ENCODE peak calls at places on chromosomes 7 and 10, in five cellular contexts. M is K562, B is HepG2, Q is HCT116, Z is GM12878. F is an unnamed sample.

GRCh38 chr7:37705976-37706375 is 22.4 kb downstream of the GPR141 start:
- DNase-seq in M (no peak), B (no peak), Q (no peak), Z (no peak), F (no peak)

GRCh38 chr7:70678621-70679251 is 453.2 kb upstream of the GALNT17 start:
- DNase-seq in M (no peak), B (no peak), Q (no peak), Z (no peak), F (no peak)

GRCh38 chr10:98478430-98479222 is 31.9 kb upstream of the HPS1 start:
- DNase-seq in M (no peak), B (no peak), Q (no peak), Z (no peak), F (no peak)

GRCh38 chr7:37281368-37282092 is 167.1 kb downstream of the ELMO1 start:
- DNase-seq in M (no peak), B (no peak), Q (no peak), Z (no peak), F (no peak)

GRCh38 chr10:97891497-97892167 is 42.0 kb downstream of the GOLGA7B start:
- DNase-seq in M (no peak), B (peak), Q (no peak), Z (no peak), F (no peak)

GRCh38 chr7:16060492-16060891 is 360.8 kb downstream of the CRPPA start:
- DNase-seq in M (no peak), B (no peak), Q (no peak), Z (no peak), F (no peak)

GRCh38 chr7:101984141-101984879 is 166.9 kb downstream of the CUX1 start:
- DNase-seq in M (no peak), B (no peak), Q (no peak), Z (no peak), F (no peak)

GRCh38 chr10:119893845-119894427 is 1.4 kb downstream of the SEC23IP start:
- DNase-seq in M (no peak), B (no peak), Q (no peak), Z (no peak), F (no peak)

GRCh38 chr10:18205098-18205834 is 65.0 kb downstream of the CACNB2 start:
- DNase-seq in M (no peak), B (no peak), Q (no peak), Z (no peak), F (no peak)

GRCh38 chr7:121395494-121395960 is 581 bp downstream of the FAM3C start:
- DNase-seq in M (no peak), B (peak), Q (no peak), Z (no peak), F (no peak)

GRCh38 chr7:86911703-86912102 is 147.8 kb downstream of the ELAPOR2 start:
- DNase-seq in M (peak), B (peak), Q (no peak), Z (no peak), F (no peak)

GRCh38 chr7:32415519-32415918 is 74.7 kb downstream of the LSM5 start:
- DNase-seq in M (no peak), B (no peak), Q (no peak), Z (no peak), F (no peak)

GRCh38 chr7:96992624-96993452 is 12.5 kb upstream of the DLX6 start:
- DNase-seq in M (no peak), B (no peak), Q (no peak), Z (no peak), F (no peak)

DNA sequence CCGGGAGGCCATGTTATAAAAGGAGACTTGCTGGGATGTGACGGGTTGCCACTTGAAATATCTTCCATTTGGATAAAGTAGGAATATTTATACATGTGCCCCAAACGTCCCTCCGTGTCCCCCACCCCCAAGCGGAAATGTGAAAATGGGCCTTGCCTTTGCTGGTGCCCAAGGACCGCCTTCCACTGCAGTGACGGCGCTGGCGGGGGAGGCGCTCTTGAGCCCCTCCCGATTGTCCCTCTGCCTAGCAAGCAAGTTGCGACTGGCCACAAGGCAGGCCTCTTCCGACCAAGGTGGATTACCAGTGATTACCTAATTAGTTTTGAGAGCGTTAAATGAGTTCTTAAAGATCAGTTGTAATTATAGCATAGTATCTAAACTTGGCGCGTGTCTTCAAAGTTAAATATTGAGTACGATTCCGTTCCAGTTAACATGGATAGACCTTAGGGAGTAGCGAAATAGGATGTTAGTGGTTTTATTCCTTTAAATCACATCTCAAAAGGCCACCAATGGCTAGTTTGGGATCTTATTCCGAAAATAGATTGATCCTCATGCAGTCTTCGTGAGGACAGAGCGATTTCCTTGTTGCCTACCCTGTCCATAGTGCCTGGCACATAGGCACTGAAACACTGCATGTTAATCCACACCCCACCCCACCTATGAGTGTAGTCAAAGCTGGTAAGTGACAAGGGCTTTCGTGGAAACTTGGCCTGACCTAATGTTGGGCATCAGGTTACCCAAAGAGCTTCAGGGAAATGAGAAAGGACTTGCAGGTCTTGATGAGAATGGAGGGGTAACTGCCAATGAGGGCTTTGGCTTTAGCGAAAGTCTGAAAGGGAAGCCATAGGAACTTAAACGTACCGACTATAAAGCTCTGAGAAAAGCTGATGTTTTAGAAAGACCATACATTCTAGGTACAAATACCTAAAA is 1.1 kb downstream of the PPIA start:
- DNase-seq in M (peak), B (peak), Q (peak), Z (no peak), F (peak)
- TF ChIP-seq POLR2A in M (no peak), B (peak), Q (no peak), Z (no peak), F (peak)

DNA sequence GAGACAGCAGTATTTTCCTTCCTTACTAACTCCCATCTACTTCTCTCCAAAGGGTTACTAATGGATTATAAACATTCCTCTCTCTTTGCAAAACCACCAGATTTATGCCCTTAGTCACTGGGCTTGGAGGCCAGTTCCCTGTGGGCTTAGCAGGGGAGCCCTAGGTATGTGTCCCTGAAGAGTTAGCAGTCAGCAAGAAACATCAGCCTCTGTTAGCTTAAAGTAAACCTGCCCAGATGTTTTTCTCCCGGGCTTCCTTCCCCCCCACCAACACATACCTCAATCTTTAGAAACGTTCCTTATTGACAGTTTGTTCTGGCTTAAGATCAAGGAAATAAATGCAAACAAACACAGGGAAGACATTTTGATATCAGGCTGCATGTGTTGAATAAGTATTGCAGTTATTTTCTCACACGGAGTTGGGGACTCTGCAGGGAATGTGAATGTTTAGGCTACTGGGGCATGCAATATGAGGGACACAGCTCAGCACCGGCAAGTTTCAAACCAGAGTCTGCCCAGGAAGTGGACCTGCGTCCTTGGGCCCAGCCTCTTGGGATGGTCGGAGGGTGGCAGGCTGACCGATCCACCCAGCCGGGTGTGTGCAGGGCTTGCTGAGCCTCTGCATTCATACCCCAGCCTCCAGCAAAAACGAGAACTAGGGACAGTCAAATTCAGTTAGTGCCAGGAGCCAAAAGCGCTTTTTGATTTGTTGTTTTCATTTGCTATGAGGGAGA is 252.0 kb upstream of the GRB10 start:
- DNase-seq in M (no peak), B (no peak), Q (no peak), Z (no peak), F (no peak)
- TF ChIP-seq YY1 in M (no peak), B (no peak), Q (no peak), Z (no peak), F (no peak)

GRCh38 chr10:24900888-24901685 is 51.3 kb downstream of the PRTFDC1 start:
- DNase-seq in M (no peak), B (no peak), Q (no peak), Z (peak), F (no peak)

GRCh38 chr10:24899571-24899970 is 52.8 kb downstream of the PRTFDC1 start:
- DNase-seq in M (no peak), B (no peak), Q (no peak), Z (no peak), F (no peak)

GRCh38 chr10:24902400-24902728 is 50.0 kb downstream of the PRTFDC1 start:
- DNase-seq in M (no peak), B (no peak), Q (no peak), Z (no peak), F (no peak)

GRCh38 chr10:24904830-24905229 is 47.6 kb downstream of the PRTFDC1 start:
- DNase-seq in M (no peak), B (no peak), Q (no peak), Z (no peak), F (no peak)

GRCh38 chr10:24901686-24902399 is 50.6 kb downstream of the PRTFDC1 start:
- DNase-seq in M (peak), B (peak), Q (peak), Z (peak), F (no peak)
- TF ChIP-seq SP1 in M (no peak), B (no peak), Q (peak), Z (no peak), F (no peak)

DNA sequence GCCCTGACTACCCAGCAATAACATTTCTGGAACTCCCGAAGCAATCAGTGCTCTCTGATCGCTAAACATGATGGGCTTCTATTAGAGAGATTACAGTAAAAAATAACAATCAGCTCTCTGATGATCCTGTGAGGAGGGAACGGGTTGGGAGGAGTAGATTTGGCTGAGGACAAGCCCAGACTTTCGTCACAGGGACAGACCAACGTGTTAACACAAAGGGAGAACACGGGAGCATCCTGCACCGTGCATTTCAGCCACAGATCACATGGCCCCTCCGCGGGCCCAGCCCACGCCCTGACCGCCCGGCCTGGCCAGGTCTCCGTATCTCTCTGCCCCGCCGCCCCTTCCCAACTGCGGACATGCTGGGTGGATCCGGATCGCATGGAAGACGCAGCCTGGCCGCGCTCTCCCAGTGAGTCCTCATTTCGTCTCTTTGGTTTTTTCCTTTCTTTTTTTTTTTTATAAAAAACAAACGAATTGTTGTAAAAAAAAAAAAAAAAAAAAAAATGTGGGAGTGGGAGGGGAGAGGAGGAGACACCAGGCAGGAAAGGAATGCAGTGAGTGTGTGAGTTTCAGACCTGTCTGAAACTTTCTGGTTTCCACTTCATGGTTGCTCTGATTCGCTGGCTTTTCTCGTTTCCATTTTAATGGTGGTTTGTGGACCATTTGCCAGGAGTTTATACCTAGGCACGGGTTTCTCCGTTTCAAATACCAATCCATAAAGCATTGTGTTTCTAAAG is 94.9 kb upstream of the AGBL3 start:
- DNase-seq in M (no peak), B (peak), Q (peak), Z (no peak), F (peak)
- TF ChIP-seq POLR2A in M (no peak), B (peak), Q (peak), Z (no peak), F (peak)

DNA sequence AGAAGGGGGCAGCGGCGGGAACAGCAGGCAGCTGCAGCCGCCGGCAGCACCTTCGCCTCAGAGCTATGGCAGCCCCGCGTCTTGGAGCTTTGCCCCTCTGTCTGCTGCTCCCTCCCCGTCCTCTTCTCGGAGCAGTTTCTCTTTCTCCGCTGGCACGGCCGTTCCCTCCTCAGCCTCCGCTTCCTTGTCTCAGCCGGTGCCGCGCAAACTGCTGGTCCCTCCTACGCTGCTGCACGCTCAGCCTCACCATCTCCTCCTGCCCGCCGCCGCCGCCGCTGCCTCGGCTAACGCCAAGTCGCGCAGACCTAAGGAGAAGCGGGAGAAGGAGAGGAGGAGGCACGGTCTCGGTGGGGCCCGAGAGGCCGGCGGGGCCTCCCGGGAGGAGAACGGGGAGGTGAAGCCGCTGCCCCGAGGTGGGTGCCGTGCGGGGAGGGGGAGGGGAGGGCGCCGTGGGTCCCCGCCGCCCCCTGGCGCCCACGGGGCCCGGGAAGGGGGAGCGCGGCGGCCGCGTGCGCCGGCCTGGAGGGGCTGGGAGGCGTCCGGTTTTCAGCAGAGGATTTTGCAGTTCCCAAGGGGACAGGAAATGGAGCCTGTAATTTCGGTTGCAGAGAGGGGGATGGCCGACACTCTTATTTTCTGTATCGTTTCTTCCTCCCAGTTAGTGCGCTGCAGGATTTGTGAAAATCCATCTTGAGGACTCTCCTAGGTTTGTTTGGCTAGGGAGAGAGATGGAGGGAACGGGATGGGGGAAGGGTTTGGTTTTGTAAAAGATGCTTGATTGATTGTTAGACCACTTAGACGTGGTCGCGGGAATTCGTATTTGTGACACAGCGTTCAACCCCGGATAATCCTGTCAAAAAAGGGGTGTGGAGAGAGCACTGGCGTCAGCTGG is 630 bp downstream of the RSBN1L start:
- DNase-seq in M (peak), B (peak), Q (no peak), Z (no peak), F (no peak)
- TF ChIP-seq YY1 in M (no peak), B (no peak), Q (no peak), Z (no peak), F (no peak)

GRCh38 chr7:156611393-156612010 is 29.1 kb upstream of the RNF32 start:
- DNase-seq in M (no peak), B (no peak), Q (no peak), Z (no peak), F (no peak)

GRCh38 chr7:156608176-156608478 is 32.4 kb upstream of the RNF32 start:
- DNase-seq in M (no peak), B (no peak), Q (no peak), Z (no peak), F (no peak)

GRCh38 chr7:156609010-156609877 is 31.3 kb upstream of the RNF32 start:
- DNase-seq in M (no peak), B (peak), Q (no peak), Z (no peak), F (no peak)

GRCh38 chr7:156610601-156611000 is 30.0 kb upstream of the RNF32 start:
- DNase-seq in M (no peak), B (no peak), Q (no peak), Z (no peak), F (no peak)

DNA sequence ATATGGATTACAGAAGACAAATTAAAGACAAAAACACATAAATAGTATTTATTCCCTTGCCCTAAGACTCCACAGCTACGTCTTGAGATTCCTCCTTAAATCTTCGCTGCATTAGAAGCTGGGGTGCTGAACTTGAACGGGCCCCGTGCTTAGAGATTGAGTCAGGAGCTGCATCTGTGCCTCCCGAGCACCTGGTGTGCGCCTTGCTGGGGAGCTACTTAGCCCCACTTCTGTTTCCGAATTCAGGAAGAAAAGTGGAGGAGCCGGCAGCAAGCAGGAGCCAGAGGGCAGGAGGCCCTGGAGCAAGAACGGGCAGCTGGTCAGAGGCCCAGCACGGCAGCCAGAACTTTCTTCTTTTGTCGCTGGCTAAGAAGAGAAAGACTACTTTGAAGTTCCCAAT is 30.4 kb upstream of the RNF32 start:
- DNase-seq in M (no peak), B (no peak), Q (no peak), Z (no peak), F (no peak)
- TF ChIP-seq SP1 in M (no peak), B (no peak), Q (no peak), Z (no peak), F (no peak)

GRCh38 chr10:30433779-30434272 is at the start of gene MAP3K8:
- DNase-seq in M (peak), B (peak), Q (peak), Z (peak), F (peak)
- TF ChIP-seq POLR2A in M (no peak), B (peak), Q (no peak), Z (peak), F (peak)

F was measured in H1.